ENCODE peak calls at places on chromosomes 16 and 17, in four cellular contexts. L, K, N and Y are unnamed samples.

GRCh38 chr16:57676624-57677085 is 8.5 kb downstream of the ADGRG3 start:
- DNase-seq in L (no peak), K (no peak), N (no peak), Y (no peak)

GRCh38 chr17:50920041-50920410 is 53.9 kb upstream of the TOB1 start:
- DNase-seq in L (no peak), K (no peak), N (no peak), Y (no peak)

GRCh38 chr16:7644171-7644570 is 311.5 kb downstream of the RBFOX1 start:
- DNase-seq in L (no peak), K (no peak), N (no peak), Y (no peak)

GRCh38 chr16:414395-415169 is 10.9 kb upstream of the RAB11FIP3 start:
- DNase-seq in L (no peak), K (no peak), N (no peak), Y (no peak)

GRCh38 chr17:32921013-32921412 is 6.9 kb upstream of the TMEM98 start:
- DNase-seq in L (no peak), K (no peak), N (no peak), Y (no peak)

GRCh38 chr17:68794636-68795503 is 160.3 kb downstream of the ABCA8 start:
- DNase-seq in L (peak; percentile 79), K (peak; percentile 53), N (peak; percentile 63), Y (no peak)

GRCh38 chr16:68778551-68779231 is 41.6 kb downstream of the CDH1 start:
- DNase-seq in L (no peak), K (peak; percentile 67), N (no peak), Y (no peak)

GRCh38 chr17:55433029-55433628 is 11.5 kb upstream of the MMD start:
- DNase-seq in L (no peak), K (no peak), N (no peak), Y (no peak)

GRCh38 chr16:22358000-22358399 is 16.4 kb downstream of the CDR2 start:
- DNase-seq in L (no peak), K (no peak), N (no peak), Y (no peak)

GRCh38 chr16:67594956-67595355 is 32.6 kb downstream of the CTCF start:
- DNase-seq in L (peak; percentile 79), K (no peak), N (no peak), Y (no peak)

GRCh38 chr17:10294162-10294561 is 78.6 kb downstream of the MYH13 start:
- DNase-seq in L (no peak), K (no peak), N (no peak), Y (no peak)

GRCh38 chr16:49834496-49835009 is 21.4 kb downstream of the ZNF423 start:
- DNase-seq in L (peak; percentile 79), K (no peak), N (no peak), Y (no peak)

GRCh38 chr17:59074494-59074893 is 32.2 kb downstream of the TRIM37 start:
- DNase-seq in L (peak; percentile 48), K (no peak), N (no peak), Y (no peak)

GRCh38 chr16:47565454-47565853 is 104.3 kb downstream of the PHKB start:
- DNase-seq in L (peak; percentile 78), K (no peak), N (no peak), Y (no peak)

GRCh38 chr17:38735161-38735997 is 5.2 kb downstream of the CISD3 start:
- DNase-seq in L (peak; percentile 56), K (peak; percentile 58), N (no peak), Y (no peak)